ENCODE peak calls at places on chromosomes 12 and 14, in four cellular contexts. S, E, L and V are unnamed samples.

GRCh38 chr12:10128687-10129086 is 1.3 kb downstream of the CLEC7A start:
- DNase-seq in L (no peak), E (no peak), S (no peak), V (no peak)

GRCh38 chr14:50001999-50002925 is 109.4 kb downstream of the ARF6 start:
- DNase-seq in E (peak; percentile 32), L (no peak), S (no peak), V (peak; percentile 55)

GRCh38 chr14:90562652-90563051 is 165.8 kb downstream of the CALM1 start:
- DNase-seq in S (no peak), E (no peak), L (no peak), V (no peak)

GRCh38 chr12:52307836-52308806 is 13.1 kb downstream of the KRT83 start:
- DNase-seq in E (peak; percentile 50), L (peak; percentile 11), S (peak; percentile 88), V (peak; percentile 96)

GRCh38 chr14:33646692-33647260 is 304.1 kb downstream of the EGLN3 start:
- DNase-seq in S (no peak), L (peak; percentile 49), E (peak; percentile 84), V (no peak)

GRCh38 chr12:90978117-90978770 is 23.3 kb upstream of the CCER1 start:
- DNase-seq in L (peak; percentile 79), S (peak; percentile 55), E (peak; percentile 35), V (no peak)

GRCh38 chr12:40587970-40588369 is 104.3 kb upstream of the CNTN1 start:
- DNase-seq in E (no peak), S (no peak), L (no peak), V (no peak)

GRCh38 chr14:103187911-103188310 is 64.7 kb downstream of the TNFAIP2 start:
- DNase-seq in L (no peak), S (no peak), E (no peak), V (no peak)

GRCh38 chr14:44700184-44700583 is 193.1 kb upstream of the FSCB start:
- DNase-seq in E (no peak), S (no peak), L (peak; percentile 52), V (no peak)

GRCh38 chr12:127334324-127334723 is 932.6 kb upstream of the TMEM132C start:
- DNase-seq in S (no peak), L (no peak), E (no peak), V (peak; percentile 60)

GRCh38 chr12:52284562-52285171 is 6.7 kb downstream of the KRT81 start:
- DNase-seq in S (no peak), L (no peak), E (no peak), V (peak; percentile 14)

GRCh38 chr14:99176156-99176945 is 95.6 kb downstream of the BCL11B start:
- DNase-seq in S (no peak), L (no peak), E (no peak), V (peak; percentile 43)

GRCh38 chr14:96904201-96904600 is 107.0 kb downstream of the VRK1 start:
- DNase-seq in L (peak; percentile 41), E (no peak), S (no peak), V (no peak)

GRCh38 chr12:106663385-106663784 is 80.6 kb downstream of the RFX4 start:
- DNase-seq in L (no peak), E (no peak), S (no peak), V (no peak)

GRCh38 chr12:54200412-54200811 is 11.6 kb upstream of the SMUG1 start:
- DNase-seq in E (no peak), S (no peak), L (no peak), V (no peak)

GRCh38 chr12:52813885-52814709 is at the start of gene KRT4:
- DNase-seq in S (no peak), L (no peak), E (no peak), V (no peak)

GRCh38 chr12:105175397-105175990 is 60.5 kb downstream of the APPL2 start:
- DNase-seq in E (no peak), S (no peak), L (no peak), V (no peak)

GRCh38 chr12:56143870-56144269 is 8.5 kb upstream of the MYL6B start:
- DNase-seq in L (no peak), E (no peak), S (no peak), V (no peak)

GRCh38 chr14:81727243-81727642 is 193.6 kb upstream of the SEL1L start:
- DNase-seq in S (no peak), L (no peak), E (no peak), V (no peak)

GRCh38 chr12:55446334-55446733 is 2.5 kb downstream of the OR6C2 start:
- DNase-seq in E (no peak), S (no peak), L (no peak), V (no peak)

GRCh38 chr14:101509730-101510371 is 51.4 kb upstream of the DIO3 start:
- DNase-seq in S (no peak), E (no peak), L (no peak), V (no peak)

GRCh38 chr14:75174066-75174465 is 2.3 kb downstream of the TMED10 start:
- DNase-seq in S (no peak), L (no peak), E (no peak), V (no peak)
- H3K4me1 ChIP-seq in S (peaks cover 4% of the 10 kb centered on the region), L (peaks cover 3% of the 10 kb centered on the region), E (peaks cover 13% of the 10 kb centered on the region), V (no peaks in the 10 kb centered on the region)

GRCh38 chr12:93536766-93537515 is 35.5 kb upstream of the SOCS2 start:
- DNase-seq in S (no peak), L (peak; percentile 23), E (no peak), V (peak; percentile 43)
- H3K9ac ChIP-seq in S (no peak overlapping the region), L (no peak overlapping the region), E (no peak overlapping the region), V (no peak overlapping the region)

GRCh38 chr12:49697808-49698207 is 9.4 kb downstream of the FMNL3 start:
- DNase-seq in E (no peak), L (no peak), S (no peak), V (no peak)
- H3K4me1 ChIP-seq in E (peaks cover 5% of the 10 kb centered on the region), L (peaks cover 17% of the 10 kb centered on the region), S (peaks cover 31% of the 10 kb centered on the region), V (peaks cover 20% of the 10 kb centered on the region)

DNA sequence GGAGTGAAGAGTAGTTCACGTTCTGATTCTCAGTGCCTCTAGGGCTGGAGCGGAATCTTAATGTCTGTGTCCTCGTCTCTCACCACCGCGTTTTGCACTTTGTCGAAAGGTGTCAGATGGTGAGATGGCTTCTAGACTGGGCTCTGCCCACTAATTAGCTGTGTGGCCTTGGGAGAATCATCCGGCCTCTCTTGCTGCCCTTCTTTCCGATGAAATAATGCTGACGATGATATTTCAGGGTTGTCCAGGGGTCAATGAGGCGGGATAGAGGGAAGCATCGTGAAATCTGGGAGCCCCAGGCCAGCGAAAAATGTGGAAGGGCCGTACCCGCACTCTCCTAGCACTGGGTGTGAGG is 805 bp upstream of the GALNT16 start:
- DNase-seq in S (no peak), E (no peak), L (no peak), V (peak; percentile 57)
- H3K9ac ChIP-seq in S (no peak overlapping the region), E (no peak overlapping the region), L (no peak overlapping the region), V (peak overlapping the region; percentile 20)